ENCODE peak calls at places on chromosomes 3 and 15, in four cellular contexts. E, T, M and L are unnamed samples.

GRCh38 chr15:38490231-38490630 is 36.3 kb downstream of the FAM98B start:
- DNase-seq in T (no peak), M (no peak), E (no peak), L (no peak)

GRCh38 chr15:60179786-60180391 is 175.8 kb downstream of the FOXB1 start:
- DNase-seq in T (no peak), M (peak), E (peak), L (peak)

GRCh38 chr3:111069974-111070751 is 1.5 kb upstream of the NECTIN3 start:
- DNase-seq in M (no peak), T (no peak), E (no peak), L (peak)

GRCh38 chr15:73746883-73747282 is 6.3 kb downstream of the INSYN1 start:
- DNase-seq in T (no peak), E (no peak), M (no peak), L (no peak)

GRCh38 chr3:113629941-113630340 is 66.5 kb downstream of the USF3 start:
- DNase-seq in E (no peak), M (no peak), T (no peak), L (no peak)

GRCh38 chr15:27449041-27449440 is 478.1 kb downstream of the GABRG3 start:
- DNase-seq in M (no peak), E (no peak), T (no peak), L (no peak)

GRCh38 chr3:29064085-29064484 is 216.8 kb upstream of the RBMS3 start:
- DNase-seq in E (no peak), M (no peak), T (no peak), L (no peak)

GRCh38 chr3:179811321-179812095 is 158.7 kb downstream of the USP13 start:
- DNase-seq in T (peak), M (peak), E (peak), L (peak)

GRCh38 chr3:52121813-52122212 is 32.4 kb downstream of the POC1A start:
- DNase-seq in T (no peak), E (no peak), M (no peak), L (no peak)

GRCh38 chr15:69812881-69813280 is 284.8 kb downstream of the TLE3 start:
- DNase-seq in T (no peak), E (no peak), M (no peak), L (peak)

GRCh38 chr3:189142527-189142926 is 29.2 kb upstream of the TPRG1 start:
- DNase-seq in E (no peak), T (no peak), M (no peak), L (no peak)

GRCh38 chr3:123840961-123841360 is 43.2 kb downstream of the MYLK start:
- DNase-seq in T (no peak), E (no peak), M (no peak), L (no peak)

GRCh38 chr3:157276801-157277200 is 116.9 kb upstream of the CCNL1 start:
- DNase-seq in E (no peak), T (no peak), M (no peak), L (no peak)
- TF ChIP-seq CTCF in E (no peak), T (no peak), M (no peak), L (no peak)

DNA sequence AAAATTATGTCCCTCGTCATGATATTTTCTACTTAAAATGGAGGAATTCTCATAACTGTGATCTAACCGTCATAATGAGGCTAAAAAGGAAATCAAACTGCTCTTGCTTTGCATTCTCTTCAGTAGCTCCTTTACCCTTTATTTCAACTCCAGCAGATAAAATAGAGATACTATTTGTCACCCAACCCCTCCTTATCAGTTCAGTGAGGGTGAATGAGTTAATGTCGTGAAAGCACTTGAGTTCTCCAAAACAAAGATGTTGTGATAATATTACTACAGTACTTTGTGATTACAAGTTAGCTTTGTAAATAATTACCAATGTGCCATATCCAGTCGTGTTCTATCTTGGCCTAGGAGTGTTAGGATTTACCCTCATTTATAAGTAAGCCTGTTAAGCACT is 63.4 kb upstream of the ANKRD28 start:
- DNase-seq in E (no peak), M (no peak), T (no peak), L (no peak)
- H3K4me3 ChIP-seq in E (no peak), M (peak), T (no peak), L (peak)

GRCh38 chr3:143951351-143951971 is 20.2 kb upstream of the DIPK2A start:
- DNase-seq in E (peak), T (no peak), M (no peak), L (peak)
- TF ChIP-seq TCF12 in E (no peak), T (no peak), M (no peak), L (no peak)

GRCh38 chr15:40289140-40289775 is 6.4 kb upstream of the ANKRD63 start:
- DNase-seq in M (no peak), E (no peak), T (no peak), L (no peak)
- TF ChIP-seq CTCF in M (no peak), E (no peak), T (no peak), L (no peak)

DNA sequence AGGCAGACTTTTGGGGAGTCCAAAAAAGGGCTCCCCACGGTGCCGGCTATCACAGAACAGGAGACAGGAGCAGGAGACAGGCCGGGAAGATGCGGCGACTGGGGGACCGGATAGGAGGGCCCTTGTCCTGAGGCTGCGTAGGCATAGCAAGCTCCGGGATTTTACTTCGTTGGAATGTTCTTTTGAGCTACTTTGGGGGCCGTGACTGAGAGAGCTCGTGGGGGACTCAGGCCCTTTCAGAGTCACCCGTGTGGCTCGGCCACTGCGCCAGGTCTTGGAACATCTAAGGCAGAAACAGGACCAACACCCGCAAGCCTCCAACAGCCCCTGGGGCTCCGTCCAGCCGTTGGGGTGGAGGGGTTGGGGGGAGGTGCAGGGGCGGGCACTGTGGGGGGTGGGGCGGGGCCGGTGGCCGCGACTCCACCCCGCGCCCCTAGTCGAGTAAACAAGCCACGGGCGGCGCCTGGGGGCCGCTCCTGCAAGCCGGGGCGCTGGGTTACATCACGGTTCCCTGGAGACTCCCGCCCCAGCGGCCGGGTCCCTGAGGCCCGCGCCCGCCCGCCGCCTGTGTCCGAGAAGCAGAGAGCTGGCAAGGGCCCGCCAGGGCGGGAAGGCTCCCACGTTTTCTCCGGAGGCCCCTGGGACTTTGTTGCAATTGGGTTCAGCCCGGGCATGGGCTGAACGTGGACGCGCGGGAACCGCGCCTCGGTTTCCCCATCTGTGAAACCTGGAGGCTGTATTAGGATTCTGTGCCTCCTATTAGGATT is 23.3 kb upstream of the C15orf39 start:
- DNase-seq in E (peak), M (no peak), T (no peak), L (no peak)
- H3K4me3 ChIP-seq in E (peak), M (peak), T (peak), L (no peak)

GRCh38 chr3:48000212-48000611 is 16.0 kb downstream of the MAP4 start:
- DNase-seq in M (no peak), E (peak), T (no peak), L (no peak)
- TF ChIP-seq TCF12 in M (no peak), E (no peak), T (no peak), L (no peak)

GRCh38 chr15:84747423-84748273 is 744 bp upstream of the ZNF592 start:
- DNase-seq in M (no peak), T (no peak), E (peak), L (no peak)
- TF ChIP-seq CTCF in M (no peak), T (no peak), E (peak), L (no peak)

GRCh38 chr3:191409791-191410359 is 51.1 kb upstream of the PYDC2 start:
- DNase-seq in T (no peak), M (no peak), E (no peak), L (no peak)
- H3K4me3 ChIP-seq in T (no peak), M (no peak), E (no peak), L (no peak)

GRCh38 chr15:57236561-57237281 is 139.6 kb upstream of the CGNL1 start:
- DNase-seq in M (no peak), E (no peak), T (no peak), L (no peak)

GRCh38 chr15:57237282-57237642 is 139.0 kb upstream of the CGNL1 start:
- DNase-seq in T (no peak), E (no peak), M (no peak), L (no peak)

GRCh38 chr15:57235186-57235585 is 141.1 kb upstream of the CGNL1 start:
- DNase-seq in T (no peak), E (no peak), M (no peak), L (no peak)

GRCh38 chr15:57234156-57234555 is 142.1 kb upstream of the CGNL1 start:
- DNase-seq in T (no peak), M (no peak), E (no peak), L (no peak)

DNA sequence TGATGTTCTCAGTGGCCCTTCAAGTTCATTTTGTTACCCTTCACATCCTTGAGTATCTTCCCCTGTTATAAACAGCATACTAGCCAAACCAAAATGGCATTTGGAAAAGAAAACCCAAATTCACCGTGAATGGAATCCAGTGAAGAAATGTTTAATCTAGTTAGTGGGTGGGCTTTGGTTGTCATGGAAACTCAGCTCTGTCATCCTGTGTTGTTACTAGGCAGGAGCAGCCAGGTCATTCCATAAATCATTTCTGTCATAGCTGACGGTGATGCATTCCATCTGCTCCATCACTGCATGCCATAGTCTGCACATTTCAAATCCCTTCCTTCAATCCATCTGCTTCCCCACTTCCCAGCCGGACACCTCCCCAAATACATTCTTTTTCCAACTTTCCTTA is 140.4 kb upstream of the CGNL1 start:
- DNase-seq in T (no peak), M (no peak), E (no peak), L (peak)
- TF ChIP-seq TCF12 in T (no peak), M (no peak), E (no peak), L (peak)

GRCh38 chr15:29018406-29018805 is 132.6 kb downstream of the APBA2 start:
- DNase-seq in E (no peak), T (peak), M (no peak), L (no peak)
- TF ChIP-seq CTCF in E (peak), T (peak), M (no peak), L (no peak)